ENCODE peak calls at places on chromosomes 16 and 17, in four cellular contexts. W, Z, C and R are unnamed samples.

GRCh38 chr16:68951991-68952877 is 108.9 kb downstream of the TANGO6 start:
- DNase-seq in W (no peak), Z (no peak), C (peak; percentile 65), R (peak; percentile 46)

GRCh38 chr17:12959441-12959840 is 58.4 kb downstream of the ELAC2 start:
- DNase-seq in W (no peak), Z (no peak), C (peak; percentile 24), R (peak; percentile 87)

GRCh38 chr17:1730345-1731193 is 6.1 kb downstream of the WDR81 start:
- DNase-seq in W (no peak), Z (no peak), C (peak; percentile 87), R (peak; percentile 83)

GRCh38 chr17:35373532-35373983 is at the start of gene SLFN11:
- DNase-seq in W (peak; percentile 81), Z (no peak), C (peak; percentile 98), R (peak; percentile 40)

GRCh38 chr16:53625221-53625620 is 78.4 kb downstream of the RPGRIP1L start:
- DNase-seq in W (no peak), Z (no peak), C (no peak), R (no peak)

GRCh38 chr17:57288034-57288752 is 31.9 kb downstream of the MSI2 start:
- DNase-seq in W (no peak), Z (no peak), C (no peak), R (peak; percentile 47)

GRCh38 chr16:84553873-84554399 is 49.5 kb upstream of the MEAK7 start:
- DNase-seq in W (no peak), Z (no peak), C (no peak), R (no peak)

GRCh38 chr16:49494386-49495150 is 121.0 kb downstream of the C16orf78 start:
- DNase-seq in W (no peak), Z (no peak), C (no peak), R (no peak)

GRCh38 chr16:2487517-2487842 is 12.6 kb downstream of the TBC1D24 start:
- DNase-seq in W (no peak), Z (no peak), C (no peak), R (no peak)

GRCh38 chr17:78789663-78790181 is 7.6 kb upstream of the CYTH1 start:
- DNase-seq in W (peak; percentile 68), Z (no peak), C (peak; percentile 59), R (no peak)

GRCh38 chr16:14199624-14200023 is 128.5 kb downstream of the MRTFB start:
- DNase-seq in W (no peak), Z (no peak), C (peak; percentile 39), R (peak; percentile 28)

GRCh38 chr17:41736983-41737679 is 2.7 kb upstream of the HAP1 start:
- DNase-seq in W (peak; percentile 24), Z (no peak), C (no peak), R (no peak)

GRCh38 chr17:28575126-28575795 is 1.4 kb downstream of the ALDOC start:
- DNase-seq in W (no peak), Z (no peak), C (no peak), R (no peak)

GRCh38 chr17:4536259-4536741 is 18.9 kb downstream of the MYBBP1A start:
- DNase-seq in W (no peak), Z (no peak), C (no peak), R (no peak)

GRCh38 chr17:77507116-77507885 is 366.5 kb downstream of the SEC14L1 start:
- DNase-seq in W (no peak), Z (no peak), C (no peak), R (no peak)

GRCh38 chr17:30363715-30364202 is 15.0 kb upstream of the CPD start:
- DNase-seq in W (peak; percentile 80), Z (no peak), C (peak; percentile 74), R (peak; percentile 100)

GRCh38 chr17:17985555-17985954 is 12.9 kb downstream of the DRC3 start:
- DNase-seq in W (no peak), Z (no peak), C (no peak), R (no peak)

GRCh38 chr16:3596101-3596861 is 15.1 kb downstream of the SLX4 start:
- DNase-seq in W (no peak), Z (no peak), C (no peak), R (no peak)

GRCh38 chr17:50765454-50766221 is 1.7 kb downstream of the ANKRD40CL start:
- DNase-seq in W (no peak), Z (no peak), C (no peak), R (no peak)

GRCh38 chr16:71762186-71762585 is 37.7 kb upstream of the PHLPP2 start:
- DNase-seq in W (no peak), Z (no peak), C (peak; percentile 69), R (no peak)

GRCh38 chr17:32490101-32490482 is 3.3 kb downstream of the CDK5R1 start:
- DNase-seq in W (no peak), Z (peak; percentile 49), C (no peak), R (no peak)

GRCh38 chr17:32102697-32103096 is 39.6 kb upstream of the RHOT1 start:
- DNase-seq in W (no peak), Z (no peak), C (peak; percentile 46), R (no peak)

GRCh38 chr16:46970089-46970488 is 3.4 kb downstream of the DNAJA2 start:
- DNase-seq in W (no peak), Z (no peak), C (no peak), R (peak; percentile 49)

GRCh38 chr16:87240211-87241134 is 76.7 kb downstream of the C16orf95 start:
- DNase-seq in W (no peak), Z (no peak), C (peak; percentile 67), R (no peak)

GRCh38 chr17:21302711-21303425 is 18.4 kb downstream of the MAP2K3 start:
- DNase-seq in W (no peak), Z (no peak), C (no peak), R (no peak)

GRCh38 chr17:32519769-32520701 is 33.2 kb downstream of the CDK5R1 start:
- DNase-seq in W (peak; percentile 66), Z (peak; percentile 83), C (peak; percentile 45), R (no peak)

GRCh38 chr16:88099563-88099890 is 148.3 kb downstream of the BANP start:
- DNase-seq in W (no peak), Z (no peak), C (no peak), R (no peak)

GRCh38 chr17:7997186-7997585 is 5.2 kb upstream of the GUCY2D start:
- DNase-seq in W (peak; percentile 58), Z (no peak), C (peak; percentile 38), R (no peak)

GRCh38 chr16:89120281-89120680 is 26.6 kb downstream of the ACSF3 start:
- DNase-seq in W (no peak), Z (no peak), C (no peak), R (no peak)

GRCh38 chr17:49290690-49291326 is 60.2 kb upstream of the PHOSPHO1 start:
- DNase-seq in W (peak; percentile 19), Z (peak; percentile 21), C (peak; percentile 33), R (peak; percentile 29)

GRCh38 chr17:3879181-3879580 is 13.7 kb downstream of the CAMKK1 start:
- DNase-seq in W (no peak), Z (peak; percentile 77), C (peak; percentile 48), R (no peak)

GRCh38 chr17:29331330-29331729 is 37.4 kb upstream of the NUFIP2 start:
- DNase-seq in W (no peak), Z (no peak), C (no peak), R (no peak)

GRCh38 chr17:30271102-30271501 is 20.6 kb downstream of the BLMH start:
- DNase-seq in W (no peak), Z (no peak), C (peak; percentile 59), R (no peak)

GRCh38 chr17:75808549-75808904 is 23.9 kb downstream of the UNK start:
- DNase-seq in W (no peak), Z (no peak), C (no peak), R (no peak)

GRCh38 chr17:33163827-33164555 is 129.1 kb downstream of the ASIC2 start:
- DNase-seq in W (no peak), Z (no peak), C (no peak), R (peak; percentile 61)

GRCh38 chr16:81624718-81625543 is 154.2 kb upstream of the PLCG2 start:
- DNase-seq in W (no peak), Z (no peak), C (peak; percentile 22), R (peak; percentile 83)

GRCh38 chr16:10584956-10585561 is 4.7 kb upstream of the EMP2 start:
- DNase-seq in W (no peak), Z (no peak), C (peak; percentile 34), R (no peak)

GRCh38 chr16:4433914-4434787 is 8.5 kb downstream of the DNAJA3 start:
- DNase-seq in W (no peak), Z (no peak), C (no peak), R (no peak)

GRCh38 chr17:17062356-17062755 is 20.1 kb downstream of the MPRIP start:
- DNase-seq in W (no peak), Z (no peak), C (no peak), R (no peak)

GRCh38 chr17:70332811-70333210 is 163.5 kb downstream of the KCNJ2 start:
- DNase-seq in W (no peak), Z (no peak), C (no peak), R (no peak)